ENCODE peak calls at places on chromosomes 12 and 14, in nine cellular contexts. X is GM20000; G is cardiac muscle cell; O is effector memory CD8-positive, alpha-beta T cell; W is sciatic nerve; A is type B pancreatic cell; J is breast epithelium; D is left lung; F is MM.1S. I is an unnamed sample.

GRCh38 chr14:62301911-62302310 is 539.7 kb downstream of the SNAPC1 start:
- DNase-seq in X (no peak), G (peak; percentile 16), O (no peak), W (no peak), A (no peak), J (no peak), D (no peak), F (no peak), I (no peak)

GRCh38 chr12:66375560-66375959 is 73.3 kb downstream of the HELB start:
- DNase-seq in X (no peak), G (no peak), O (no peak), W (no peak), A (no peak), J (no peak), D (no peak), F (no peak), I (no peak)

GRCh38 chr12:41151789-41152188 is 36.3 kb upstream of the PDZRN4 start:
- DNase-seq in X (no peak), G (no peak), O (no peak), W (no peak), A (no peak), J (no peak), D (no peak), F (no peak), I (no peak)

GRCh38 chr12:89731614-89732013 is 23.0 kb upstream of the ATP2B1 start:
- DNase-seq in X (no peak), G (peak; percentile 85), O (no peak), W (no peak), A (no peak), J (no peak), D (no peak), F (no peak), I (no peak)

GRCh38 chr14:93089501-93090269 is 26.0 kb downstream of the ITPK1 start:
- DNase-seq in X (no peak), G (no peak), O (no peak), W (no peak), A (no peak), J (no peak), D (no peak), F (no peak), I (no peak)

GRCh38 chr12:6955462-6956331 is 4.5 kb downstream of the PTPN6 start:
- DNase-seq in X (no peak), G (no peak), O (no peak), W (peak; percentile 48), A (no peak), J (no peak), D (peak; percentile 30), F (no peak), I (no peak)

GRCh38 chr14:49767473-49768300 is at the start of gene KLHDC2:
- DNase-seq in X (peak; percentile 94), G (peak; percentile 94), O (peak; percentile 84), W (peak; percentile 93), A (peak; percentile 93), J (peak; percentile 83), D (peak; percentile 93), F (peak; percentile 84), I (peak; percentile 81)

GRCh38 chr12:12141000-12141399 is 70.3 kb downstream of the BCL2L14 start:
- DNase-seq in X (no peak), G (no peak), O (no peak), W (no peak), A (no peak), J (no peak), D (no peak), F (no peak), I (no peak)

GRCh38 chr12:15757553-15758255 is 31.5 kb downstream of the EPS8 start:
- DNase-seq in X (no peak), G (peak; percentile 80), O (no peak), W (no peak), A (no peak), J (no peak), D (no peak), F (no peak), I (no peak)

GRCh38 chr12:6925543-6926279 is 2.0 kb upstream of the ATN1 start:
- DNase-seq in X (no peak), G (peak; percentile 89), O (no peak), W (no peak), A (no peak), J (peak; percentile 94), D (peak; percentile 77), F (no peak), I (no peak)

GRCh38 chr14:100609941-100610391 is 22.7 kb upstream of the BEGAIN start:
- DNase-seq in X (no peak), G (no peak), O (no peak), W (peak; percentile 51), A (no peak), J (no peak), D (no peak), F (no peak), I (no peak)

GRCh38 chr12:118317729-118318128 is 55.0 kb downstream of the TAOK3 start:
- DNase-seq in X (no peak), G (no peak), O (no peak), W (no peak), A (no peak), J (no peak), D (no peak), F (no peak), I (no peak)

GRCh38 chr12:25254271-25254880 is 3.6 kb upstream of the KRAS start:
- DNase-seq in X (no peak), G (no peak), O (no peak), W (no peak), A (no peak), J (no peak), D (no peak), F (no peak), I (no peak)

GRCh38 chr12:63935361-63935760 is 90.9 kb downstream of the SRGAP1 start:
- DNase-seq in X (no peak), G (no peak), O (no peak), W (no peak), A (no peak), J (no peak), D (no peak), F (no peak), I (no peak)

GRCh38 chr12:117151195-117152031 is 38.9 kb downstream of the FBXO21 start:
- DNase-seq in X (no peak), G (peak; percentile 73), O (no peak), W (peak; percentile 86), A (no peak), J (peak; percentile 32), D (peak; percentile 54), F (no peak), I (no peak)

GRCh38 chr12:114403044-114403689 is 2.8 kb downstream of the TBX5 start:
- DNase-seq in X (no peak), G (peak; percentile 68), O (no peak), W (no peak), A (no peak), J (no peak), D (no peak), F (no peak), I (no peak)

GRCh38 chr14:104796682-104797081 is 1.1 kb upstream of the AKT1 start:
- DNase-seq in X (no peak), G (no peak), O (no peak), W (no peak), A (no peak), J (no peak), D (no peak), F (no peak), I (no peak)

GRCh38 chr14:58918066-58918465 is 270.4 kb upstream of the DAAM1 start:
- DNase-seq in X (no peak), G (no peak), O (no peak), W (no peak), A (no peak), J (no peak), D (no peak), F (no peak), I (no peak)

GRCh38 chr14:92704821-92705220 is 43.6 kb downstream of the LGMN start:
- DNase-seq in X (no peak), G (no peak), O (no peak), W (peak; percentile 55), A (no peak), J (no peak), D (no peak), F (no peak), I (no peak)

GRCh38 chr12:10941916-10942607 is 3.0 kb upstream of the TAS2R14 start:
- DNase-seq in X (no peak), G (no peak), O (no peak), W (no peak), A (no peak), J (no peak), D (peak; percentile 32), F (peak; percentile 37), I (no peak)

GRCh38 chr14:105118646-105119409 is 49.7 kb downstream of the JAG2 start:
- DNase-seq in X (no peak), G (no peak), O (no peak), W (peak; percentile 26), A (peak; percentile 71), J (peak; percentile 77), D (peak; percentile 58), F (no peak), I (no peak)